ENCODE peak calls at places on chromosomes 6 and 20, in six cellular contexts. J, Z, Y, Q, S and O are unnamed samples.

GRCh38 chr6:17584241-17584803 is 15.8 kb upstream of the FAM8A1 start:
- DNase-seq in Q (peak), S (peak), Y (peak), Z (no peak), J (no peak), O (peak)

GRCh38 chr6:147806697-147807096 is 298.2 kb downstream of the SAMD5 start:
- DNase-seq in J (no peak), S (no peak), Q (no peak), Z (no peak), Y (no peak), O (no peak)

GRCh38 chr6:89369009-89369408 is 16.5 kb upstream of the UBE2J1 start:
- DNase-seq in S (peak), Z (peak), Q (peak), J (peak), Y (peak), O (no peak)

GRCh38 chr6:154893927-154894326 is 101.2 kb upstream of the TIAM2 start:
- DNase-seq in J (no peak), Z (no peak), S (no peak), Q (no peak), Y (no peak), O (no peak)

GRCh38 chr6:159833556-159833955 is 33.5 kb downstream of the PNLDC1 start:
- DNase-seq in Y (no peak), S (no peak), Z (no peak), J (no peak), Q (no peak), O (no peak)

GRCh38 chr6:37783831-37784584 is 35.5 kb upstream of the ZFAND3 start:
- DNase-seq in Z (peak), J (peak), Y (peak), S (peak), Q (no peak), O (no peak)

GRCh38 chr20:36575066-36575743 is 1.8 kb downstream of the TGIF2 start:
- DNase-seq in Q (peak), J (peak), S (peak), Y (peak), Z (peak), O (peak)

GRCh38 chr6:135449246-135449645 is 48.3 kb downstream of the AHI1 start:
- DNase-seq in J (no peak), Y (no peak), Q (no peak), Z (no peak), S (no peak), O (no peak)

GRCh38 chr6:156630613-156631302 is 146.4 kb upstream of the ARID1B start:
- DNase-seq in Z (no peak), S (no peak), Q (no peak), J (no peak), Y (no peak), O (no peak)

GRCh38 chr6:158680441-158680840 is 30.6 kb downstream of the SYTL3 start:
- DNase-seq in S (peak), J (no peak), Q (no peak), Z (no peak), Y (no peak), O (no peak)

GRCh38 chr6:32973144-32973854 is 4.9 kb downstream of the BRD2 start:
- DNase-seq in J (no peak), Z (peak), S (peak), Q (peak), Y (no peak), O (no peak)

GRCh38 chr6:69894578-69895347 is 28.4 kb downstream of the COL19A1 start:
- DNase-seq in S (no peak), Y (peak), Q (peak), Z (no peak), J (no peak), O (peak)

GRCh38 chr6:85278456-85279035 is 171.3 kb upstream of the NT5E start:
- DNase-seq in Q (no peak), Z (no peak), S (no peak), Y (no peak), J (no peak), O (no peak)

GRCh38 chr20:41308290-41308691 is 9.2 kb downstream of the ZHX3 start:
- DNase-seq in Y (peak), S (no peak), Z (no peak), Q (peak), J (no peak), O (peak)

GRCh38 chr6:35725721-35726438 is 11.0 kb upstream of the ARMC12 start:
- DNase-seq in S (peak), Z (peak), J (peak), Q (peak), Y (peak), O (no peak)

GRCh38 chr6:6738922-6739717 is 150.6 kb downstream of the LY86 start:
- DNase-seq in S (no peak), Z (no peak), J (no peak), Y (no peak), Q (no peak), O (no peak)

GRCh38 chr20:64223526-64224067 is 32.0 kb upstream of the PCMTD2 start:
- DNase-seq in Y (peak), S (no peak), J (no peak), Z (no peak), Q (no peak), O (no peak)

GRCh38 chr20:36574278-36575065 is 1.1 kb downstream of the TGIF2 start:
- DNase-seq in S (peak), J (peak), Q (peak), Z (peak), Y (peak), O (no peak)

GRCh38 chr20:63026582-63027424 is 20.0 kb upstream of the BHLHE23 start:
- DNase-seq in S (no peak), Q (no peak), Y (no peak), J (no peak), Z (no peak), O (no peak)

GRCh38 chr6:110590821-110591351 is 114.5 kb upstream of the SLC22A16 start:
- DNase-seq in J (no peak), Y (peak), Z (no peak), Q (peak), S (no peak), O (peak)

GRCh38 chr6:143591441-143591840 is 79.9 kb upstream of the FUCA2 start:
- DNase-seq in Y (no peak), Q (no peak), Z (no peak), J (no peak), S (no peak), O (no peak)

GRCh38 chr20:44196278-44196677 is 9.3 kb upstream of the JPH2 start:
- DNase-seq in J (no peak), Z (no peak), S (no peak), Q (no peak), Y (no peak), O (no peak)

GRCh38 chr20:54980321-54980960 is 505.0 kb downstream of the DOK5 start:
- DNase-seq in J (no peak), Y (no peak), S (no peak), Z (no peak), Q (peak), O (peak)

GRCh38 chr6:3345836-3346235 is 87.1 kb downstream of the PSMG4 start:
- DNase-seq in Z (no peak), S (no peak), J (no peak), Q (no peak), Y (no peak), O (no peak)

GRCh38 chr6:13006578-13007300 is 290.2 kb downstream of the PHACTR1 start:
- DNase-seq in S (no peak), J (no peak), Y (no peak), Z (no peak), Q (no peak), O (no peak)

GRCh38 chr6:36235309-36235708 is 34.6 kb upstream of the PNPLA1 start:
- DNase-seq in Z (no peak), Q (no peak), S (peak), J (no peak), Y (no peak), O (no peak)

GRCh38 chr20:51259455-51259854 is 236.5 kb upstream of the KCNG1 start:
- DNase-seq in Y (no peak), J (no peak), S (no peak), Z (no peak), Q (no peak), O (no peak)

GRCh38 chr20:63101781-63102719 is 95.3 kb upstream of the BHLHE23 start:
- DNase-seq in Y (peak), Q (peak), Z (peak), S (peak), J (peak), O (no peak)

GRCh38 chr6:43758617-43759050 is 11.4 kb upstream of the VEGFA start:
- DNase-seq in Y (no peak), J (no peak), Q (no peak), S (peak), Z (no peak), O (no peak)

GRCh38 chr20:63736893-63737689 is 627 bp downstream of the LIME1 start:
- DNase-seq in J (no peak), Y (no peak), S (peak), Q (no peak), Z (peak), O (no peak)

GRCh38 chr20:4592316-4593148 is 129.2 kb upstream of the PRND start:
- DNase-seq in Q (peak), J (peak), Y (peak), S (no peak), Z (peak), O (no peak)

GRCh38 chr6:25754508-25754907 is at the start of gene SLC17A4:
- DNase-seq in Z (no peak), J (no peak), Q (no peak), Y (no peak), S (no peak), O (no peak)
- H3K4me3 ChIP-seq in Z (peak), J (no peak), Q (no peak), Y (no peak), S (no peak), O (no peak)

GRCh38 chr20:24109008-24109407 is 120.4 kb upstream of the GGTLC1 start:
- DNase-seq in S (no peak), Y (no peak), Z (peak), Q (no peak), J (no peak), O (no peak)

GRCh38 chr20:24112360-24112759 is 123.8 kb upstream of the GGTLC1 start:
- DNase-seq in Z (no peak), Y (no peak), Q (no peak), S (no peak), J (no peak), O (no peak)

GRCh38 chr20:24106801-24107158 is 118.2 kb upstream of the GGTLC1 start:
- DNase-seq in Q (no peak), Z (no peak), S (no peak), Y (no peak), J (no peak), O (no peak)

GRCh38 chr20:24111858-24112257 is 123.3 kb upstream of the GGTLC1 start:
- DNase-seq in J (no peak), Y (no peak), Q (no peak), Z (no peak), S (no peak), O (no peak)

GRCh38 chr20:24109537-24109936 is 121.0 kb upstream of the GGTLC1 start:
- DNase-seq in J (no peak), Z (no peak), Y (no peak), S (no peak), Q (no peak), O (no peak)
- H3K4me3 ChIP-seq in J (no peak), Z (peak), Y (no peak), S (no peak), Q (no peak), O (no peak)

DNA sequence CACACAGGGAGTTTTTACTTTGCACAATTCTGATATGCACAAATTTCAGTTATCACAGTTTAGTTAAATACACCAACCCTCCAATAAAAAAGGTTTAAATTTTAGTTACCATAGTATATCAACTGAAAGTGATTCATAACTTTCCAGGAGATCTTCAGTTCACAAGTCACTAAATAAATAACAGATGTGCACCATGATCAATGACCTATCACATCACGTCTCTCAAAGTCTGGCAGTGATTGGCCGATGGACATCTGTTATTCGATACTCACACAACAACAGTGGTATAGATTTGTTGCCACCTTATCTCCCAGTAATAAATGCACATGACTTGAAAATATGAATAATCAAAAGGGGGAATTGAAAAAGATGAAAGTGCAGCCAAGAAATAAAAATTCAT is 66.8 kb upstream of the PTCHD4 start:
- DNase-seq in Z (no peak), S (no peak), J (no peak), Q (no peak), Y (no peak), O (no peak)
- H3K4me3 ChIP-seq in Z (no peak), S (no peak), J (no peak), Q (no peak), Y (no peak), O (no peak)

GRCh38 chr6:11770546-11771466 is 7.8 kb downstream of the ADTRP start:
- DNase-seq in Y (peak), Q (peak), S (peak), Z (peak), J (peak), O (peak)
- H3K4me3 ChIP-seq in Y (no peak), Q (no peak), S (no peak), Z (peak), J (no peak), O (no peak)

DNA sequence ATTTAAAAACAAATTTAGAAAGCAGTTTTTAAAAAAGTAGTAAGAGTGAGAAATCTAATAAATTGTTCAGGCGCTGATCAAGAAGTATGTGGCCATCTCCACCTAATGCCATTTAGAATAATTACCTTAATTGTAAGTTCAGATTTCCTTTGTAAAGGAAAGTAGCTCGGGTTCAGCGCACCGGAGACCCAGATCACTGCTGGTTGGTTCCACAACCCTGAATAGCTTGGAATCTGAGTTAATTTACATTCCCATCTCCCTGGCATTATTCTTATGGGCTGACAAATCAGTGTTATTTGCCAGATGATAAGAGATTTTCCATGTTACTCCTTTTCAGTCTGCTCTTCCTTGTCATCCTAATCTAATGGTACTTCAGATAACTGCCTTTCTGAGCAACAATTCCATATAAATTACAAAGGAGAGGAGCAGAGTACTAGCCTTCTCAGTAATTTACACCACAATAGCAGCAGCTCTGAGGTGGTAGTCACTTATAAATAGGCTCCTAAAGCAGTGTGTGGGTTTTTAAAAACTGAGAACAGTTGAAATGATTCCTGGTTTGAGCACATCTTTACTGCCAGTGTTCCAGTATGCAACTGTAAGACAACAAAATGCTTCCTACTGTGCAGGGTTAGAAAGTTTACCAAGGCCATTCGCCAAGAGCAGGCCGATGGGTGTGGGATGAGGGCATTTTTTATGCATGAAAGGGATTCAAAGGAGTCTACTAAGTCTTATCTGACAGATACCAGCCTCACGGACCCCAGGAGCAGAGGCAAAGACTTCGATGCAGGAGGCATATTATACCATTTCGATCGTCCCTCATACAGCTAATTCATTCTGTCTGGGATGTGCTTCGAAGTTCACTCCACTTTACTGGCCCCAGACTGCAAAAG is 89.7 kb downstream of the NDUFAF5 start:
- DNase-seq in Q (no peak), Y (no peak), J (no peak), S (no peak), Z (no peak), O (no peak)
- H3K4me3 ChIP-seq in Q (no peak), Y (no peak), J (no peak), S (no peak), Z (no peak), O (no peak)